ENCODE peak calls at places on chromosome 3, in ten cellular contexts. L, R, B, V, Z, E, D, P, X and O are unnamed samples.
A peak's percentile ranks its signal among the peaks of the same experiment; 100 is the strongest.

GRCh38 chr3:120524171-120524923 is 71.8 kb upstream of the NDUFB4 start:
- DNase-seq in E (peak; percentile 5), L (no peak), D (no peak), Z (no peak), P (peak; percentile 69), B (no peak), R (peak; percentile 52), X (no peak), V (peak; percentile 21), O (peak; percentile 60)

GRCh38 chr3:48129921-48130320 is 58.3 kb downstream of the CDC25A start:
- DNase-seq in L (no peak), Z (no peak), R (peak; percentile 79), V (no peak), P (no peak), B (no peak), D (no peak), E (no peak), X (no peak), O (peak; percentile 36)

GRCh38 chr3:168977696-168978374 is 685.7 kb downstream of the MECOM start:
- DNase-seq in V (no peak), E (peak; percentile 95), R (no peak), Z (no peak), B (no peak), X (peak; percentile 33), D (no peak), L (no peak), P (peak; percentile 53), O (peak; percentile 20)

GRCh38 chr3:11949351-11949750 is 54.8 kb upstream of the SYN2 start:
- DNase-seq in B (no peak), R (no peak), P (no peak), X (no peak), L (no peak), V (no peak), D (no peak), E (no peak), Z (no peak), O (no peak)

GRCh38 chr3:18419232-18419631 is 5.9 kb downstream of the SATB1 start:
- DNase-seq in P (no peak), B (no peak), E (no peak), D (no peak), Z (no peak), X (no peak), V (no peak), L (no peak), R (peak; percentile 9), O (no peak)

GRCh38 chr3:66038726-66039589 is at the start of gene MAGI1:
- DNase-seq in E (peak; percentile 97), Z (peak; percentile 93), V (peak; percentile 83), D (peak; percentile 93), P (peak; percentile 98), R (peak; percentile 95), X (peak; percentile 93), L (peak; percentile 78), B (peak; percentile 98), O (peak; percentile 98)

GRCh38 chr3:186385856-186386602 is 24.0 kb upstream of the DGKG start:
- DNase-seq in L (no peak), D (no peak), V (no peak), E (no peak), X (no peak), R (no peak), B (no peak), P (no peak), Z (no peak), O (no peak)

GRCh38 chr3:38029400-38030125 is at the start of gene PLCD1:
- DNase-seq in P (peak; percentile 80), X (peak; percentile 93), L (no peak), B (peak; percentile 94), Z (peak; percentile 52), E (peak; percentile 43), R (peak; percentile 74), V (no peak), D (peak; percentile 92), O (peak; percentile 31)

GRCh38 chr3:141796436-141797166 is 33.4 kb downstream of the GRK7 start:
- DNase-seq in P (peak; percentile 57), E (peak; percentile 6), X (peak; percentile 55), V (no peak), R (peak; percentile 83), Z (no peak), L (peak; percentile 92), B (no peak), D (no peak), O (peak; percentile 83)

GRCh38 chr3:126667631-126668449 is 12.9 kb upstream of the TXNRD3 start:
- DNase-seq in V (no peak), E (no peak), Z (no peak), B (no peak), X (no peak), L (no peak), R (no peak), P (no peak), D (no peak), O (no peak)

GRCh38 chr3:126125341-126125740 is 41.4 kb upstream of the SLC41A3 start:
- DNase-seq in Z (peak; percentile 8), R (no peak), E (no peak), P (no peak), X (peak; percentile 19), D (no peak), V (no peak), L (no peak), B (no peak), O (no peak)

GRCh38 chr3:188947401-188947982 is 224.3 kb upstream of the TPRG1 start:
- DNase-seq in P (peak; percentile 94), R (peak; percentile 93), Z (peak; percentile 91), L (peak; percentile 15), V (peak; percentile 42), E (peak; percentile 77), D (peak; percentile 93), X (peak; percentile 83), B (peak; percentile 96), O (peak; percentile 92)

GRCh38 chr3:197522881-197523342 is 32.9 kb downstream of the BDH1 start:
- DNase-seq in E (no peak), D (no peak), L (no peak), R (no peak), V (no peak), P (peak; percentile 79), Z (no peak), B (no peak), X (no peak), O (peak; percentile 67)

GRCh38 chr3:120448707-120449650 is 1.8 kb downstream of the FSTL1 start:
- DNase-seq in X (peak; percentile 61), Z (no peak), R (peak; percentile 80), E (peak; percentile 58), D (no peak), V (peak; percentile 49), L (no peak), B (peak; percentile 43), P (peak; percentile 77), O (peak; percentile 73)

GRCh38 chr3:8416965-8417364 is 84.7 kb upstream of the LMCD1 start:
- DNase-seq in P (peak; percentile 19), D (peak; percentile 73), E (peak; percentile 39), B (no peak), V (no peak), Z (peak; percentile 67), R (peak; percentile 38), L (peak; percentile 25), X (no peak), O (peak; percentile 54)

GRCh38 chr3:775178-775885 is 317.5 kb upstream of the CNTN6 start:
- DNase-seq in X (no peak), E (no peak), D (no peak), L (no peak), R (no peak), P (no peak), V (peak; percentile 4), B (no peak), Z (no peak), O (no peak)

GRCh38 chr3:780505-780904 is 312.3 kb upstream of the CNTN6 start:
- DNase-seq in L (no peak), D (no peak), P (no peak), V (no peak), E (no peak), X (no peak), B (no peak), Z (no peak), R (no peak), O (no peak)
- H3K4me3 ChIP-seq in L (no peak overlapping the region), D (no peak overlapping the region), P (no peak overlapping the region), V (no peak overlapping the region), E (no peak overlapping the region), X (no peak overlapping the region), B (no peak overlapping the region), Z (no peak overlapping the region), R (no peak overlapping the region), O (no peak overlapping the region)

GRCh38 chr3:96022676-96023075 is 791.7 kb upstream of the EPHA6 start:
- DNase-seq in P (no peak), Z (no peak), V (no peak), D (no peak), L (no peak), E (no peak), X (no peak), R (no peak), B (no peak), O (no peak)

GRCh38 chr3:96027718-96028117 is 786.7 kb upstream of the EPHA6 start:
- DNase-seq in X (no peak), E (no peak), R (no peak), Z (no peak), B (no peak), L (no peak), P (no peak), D (no peak), V (no peak), O (no peak)
- H3K4me3 ChIP-seq in X (no peak overlapping the region), E (no peak overlapping the region), R (peak overlapping the region; percentile 61), Z (no peak overlapping the region), B (no peak overlapping the region), L (no peak overlapping the region), P (no peak overlapping the region), D (no peak overlapping the region), V (no peak overlapping the region), O (no peak overlapping the region)

DNA sequence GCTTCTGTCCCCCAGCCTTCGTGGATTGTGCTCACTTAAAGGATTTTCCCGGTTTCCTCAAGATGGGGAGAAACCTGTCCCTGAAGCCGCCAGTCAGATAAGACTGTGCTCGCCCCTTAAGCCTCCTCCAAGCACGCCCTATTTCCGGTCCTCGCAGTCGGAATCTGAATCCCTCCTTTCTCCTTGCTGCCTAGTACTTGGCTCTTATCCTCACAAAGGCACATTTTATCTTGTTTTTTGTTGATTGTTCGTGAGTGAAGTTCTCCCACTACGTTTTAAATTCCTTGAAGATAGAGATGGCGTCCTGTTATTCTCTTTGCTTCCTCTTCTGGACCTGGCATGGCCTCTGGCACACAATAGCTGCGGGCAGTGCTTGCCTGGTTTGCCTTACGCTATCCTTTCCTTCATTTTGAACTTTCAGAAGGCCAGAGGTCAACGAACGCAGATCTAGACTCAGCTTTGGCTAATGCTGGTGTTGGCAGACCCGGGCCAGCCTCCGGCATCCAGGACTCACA is 1.7 kb downstream of the CLDN11 start:
- DNase-seq in L (no peak), Z (no peak), R (peak; percentile 40), D (no peak), P (peak; percentile 80), B (peak; percentile 50), X (no peak), E (peak; percentile 55), V (no peak), O (peak; percentile 68)
- H3K4me3 ChIP-seq in L (no peak overlapping the region), Z (no peak overlapping the region), R (peak overlapping the region; percentile 93), D (peak overlapping the region; percentile 53), P (no peak overlapping the region), B (peak overlapping the region; percentile 46), X (no peak overlapping the region), E (peak overlapping the region; percentile 65), V (peak overlapping the region; percentile 40), O (peak overlapping the region; percentile 81)

DNA sequence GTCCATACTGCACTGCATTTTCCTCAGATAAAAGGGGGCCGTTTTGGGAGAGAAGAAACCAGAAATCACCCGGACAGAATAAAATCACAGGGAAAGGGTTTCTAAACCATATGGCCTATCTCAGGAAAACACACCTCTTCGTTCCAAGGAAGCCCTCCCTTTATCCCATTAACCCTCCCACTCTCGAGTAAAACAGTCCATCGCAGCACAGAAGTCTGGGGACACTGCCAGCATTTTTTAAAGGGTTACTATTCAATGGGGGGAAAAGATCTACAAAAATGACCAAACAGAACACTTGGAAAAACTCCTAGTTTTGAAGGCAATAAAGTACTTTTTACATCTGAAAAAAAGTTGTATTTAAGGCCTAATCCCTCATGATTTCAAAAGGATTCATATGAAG is 7.5 kb downstream of the IL17RD start:
- DNase-seq in L (no peak), Z (no peak), B (no peak), X (no peak), P (no peak), D (no peak), V (no peak), E (no peak), R (no peak), O (no peak)
- H3K4me3 ChIP-seq in L (no peak overlapping the region), Z (no peak overlapping the region), B (no peak overlapping the region), X (no peak overlapping the region), P (no peak overlapping the region), D (no peak overlapping the region), V (no peak overlapping the region), E (no peak overlapping the region), R (no peak overlapping the region), O (no peak overlapping the region)